ENCODE peak calls at places on chromosomes 4 and X, in four cellular contexts. C, M, J and V are unnamed samples.

GRCh38 chr4:56630876-56631666 is 50.0 kb downstream of the HOPX start:
- DNase-seq in C (no peak), M (no peak), J (no peak), V (no peak)

GRCh38 chrX:10173331-10173900 is 16.6 kb downstream of the CLCN4 start:
- DNase-seq in C (peak), M (no peak), J (peak), V (no peak)

GRCh38 chrX:40130207-40130606 is 32.4 kb upstream of the BCOR start:
- DNase-seq in C (no peak), M (no peak), J (no peak), V (peak)

GRCh38 chr4:16413794-16414555 is 187.7 kb upstream of the TAPT1 start:
- DNase-seq in C (no peak), M (no peak), J (no peak), V (no peak)

GRCh38 chrX:74925210-74926088 is at the start of gene NEXMIF:
- DNase-seq in C (no peak), M (peak), J (no peak), V (peak)

GRCh38 chr4:145482209-145483021 is 762 bp downstream of the SMAD1 start:
- DNase-seq in C (no peak), M (peak), J (no peak), V (peak)

GRCh38 chr4:1047106-1047975 is 35.9 kb downstream of the FGFRL1 start:
- DNase-seq in C (no peak), M (no peak), J (no peak), V (no peak)

GRCh38 chr4:42398448-42399355 is 1.4 kb downstream of the SHISA3 start:
- DNase-seq in C (no peak), M (no peak), J (no peak), V (no peak)

GRCh38 chr4:74413265-74413664 is 31.7 kb upstream of the AREG start:
- DNase-seq in C (no peak), M (no peak), J (no peak), V (no peak)

GRCh38 chr4:74414149-74414809 is 30.7 kb upstream of the AREG start:
- DNase-seq in C (no peak), M (no peak), J (no peak), V (no peak)

GRCh38 chr4:74415602-74416300 is 29.2 kb upstream of the AREG start:
- DNase-seq in C (no peak), M (no peak), J (no peak), V (no peak)

GRCh38 chr4:74420863-74421262 is 24.1 kb upstream of the AREG start:
- DNase-seq in C (no peak), M (no peak), J (no peak), V (no peak)

GRCh38 chr4:74418063-74418670 is 26.8 kb upstream of the AREG start:
- DNase-seq in C (no peak), M (no peak), J (no peak), V (peak)
- TF ChIP-seq CEBPB in C (no peak), M (no peak), J (no peak), V (no peak)

GRCh38 chrX:41137589-41137988 is 52.3 kb downstream of the USP9X start:
- DNase-seq in C (no peak), M (no peak), J (no peak), V (no peak)
- TF ChIP-seq PHF8 in C (no peak), M (no peak), J (no peak), V (no peak)

DNA sequence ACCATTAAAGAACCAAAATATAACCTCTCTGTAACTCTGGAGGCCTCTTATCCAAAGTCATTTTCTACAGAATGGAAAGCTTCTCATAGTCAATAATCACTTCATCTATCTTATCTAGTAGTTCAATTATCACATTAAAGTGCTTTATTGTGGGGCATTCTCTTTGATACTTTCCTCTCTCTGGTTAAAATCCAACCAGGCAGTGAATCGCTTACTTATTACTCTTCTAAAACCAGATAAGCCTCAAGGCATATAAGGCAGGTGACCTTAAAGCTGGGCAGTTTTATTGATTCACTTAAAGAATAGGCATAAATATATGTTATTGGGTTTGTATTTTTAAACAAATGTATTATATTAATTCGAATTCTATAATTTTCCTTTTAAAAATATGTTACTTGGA is 2162.1 kb upstream of the TENM3 start:
- DNase-seq in C (no peak), M (no peak), J (no peak), V (no peak)
- TF ChIP-seq CEBPB in C (no peak), M (no peak), J (no peak), V (no peak)

GRCh38 chrX:103882999-103883398 is 50.9 kb upstream of the RAB9B start:
- DNase-seq in C (no peak), M (no peak), J (no peak), V (no peak)

GRCh38 chrX:103877571-103877970 is 45.5 kb upstream of the RAB9B start:
- DNase-seq in C (no peak), M (no peak), J (no peak), V (no peak)

GRCh38 chrX:103883533-103883932 is 51.5 kb upstream of the RAB9B start:
- DNase-seq in C (no peak), M (no peak), J (no peak), V (no peak)

GRCh38 chrX:103879339-103879738 is 47.3 kb upstream of the RAB9B start:
- DNase-seq in C (no peak), M (no peak), J (no peak), V (no peak)

DNA sequence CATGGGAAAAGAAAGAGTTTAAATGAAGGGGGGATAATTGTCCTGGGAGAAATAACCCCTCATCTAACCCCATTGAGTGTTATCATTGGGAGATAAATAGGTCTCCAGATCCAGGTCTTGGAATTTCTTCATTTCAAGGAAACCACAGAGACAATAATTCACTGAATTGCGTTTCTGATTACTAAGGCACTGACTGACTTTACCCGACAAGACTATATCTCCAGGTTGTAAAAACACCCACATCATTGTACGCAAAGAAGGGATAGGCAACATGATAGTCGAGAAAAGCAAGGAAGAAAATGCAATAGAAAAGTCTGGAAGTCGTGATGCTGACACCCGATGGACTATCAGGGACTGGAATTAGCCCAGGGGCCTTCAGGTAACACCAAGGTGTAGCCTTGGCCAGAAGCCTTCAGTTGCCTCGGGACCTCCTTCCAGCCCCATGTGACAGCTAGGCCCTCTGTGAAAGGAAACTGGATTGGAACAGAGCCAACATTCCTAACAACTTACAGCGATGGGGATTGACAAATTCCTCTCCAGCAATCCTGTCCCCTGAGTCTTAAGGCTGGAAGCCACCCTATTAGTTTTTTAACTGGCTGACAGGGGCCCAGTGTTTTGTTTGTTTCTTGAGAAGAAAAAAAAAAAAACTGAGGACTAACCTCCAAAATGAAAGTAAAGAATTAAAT is 46.6 kb upstream of the RAB9B start:
- DNase-seq in C (no peak), M (peak), J (no peak), V (no peak)
- TF ChIP-seq PHF8 in C (no peak), M (no peak), J (no peak), V (no peak)

GRCh38 chr4:121143126-121143525 is 21.0 kb downstream of the TNIP3 start:
- DNase-seq in C (no peak), M (no peak), J (no peak), V (no peak)

GRCh38 chr4:121138014-121138413 is 26.1 kb downstream of the TNIP3 start:
- DNase-seq in C (no peak), M (no peak), J (no peak), V (no peak)

GRCh38 chr4:121140712-121141111 is 23.4 kb downstream of the TNIP3 start:
- DNase-seq in C (no peak), M (no peak), J (no peak), V (no peak)

GRCh38 chr4:121139533-121140222 is 24.4 kb downstream of the TNIP3 start:
- DNase-seq in C (no peak), M (no peak), J (no peak), V (no peak)

GRCh38 chr4:121138445-121138844 is 25.7 kb downstream of the TNIP3 start:
- DNase-seq in C (no peak), M (no peak), J (no peak), V (no peak)
- TF ChIP-seq CEBPB in C (no peak), M (no peak), J (no peak), V (no peak)

DNA sequence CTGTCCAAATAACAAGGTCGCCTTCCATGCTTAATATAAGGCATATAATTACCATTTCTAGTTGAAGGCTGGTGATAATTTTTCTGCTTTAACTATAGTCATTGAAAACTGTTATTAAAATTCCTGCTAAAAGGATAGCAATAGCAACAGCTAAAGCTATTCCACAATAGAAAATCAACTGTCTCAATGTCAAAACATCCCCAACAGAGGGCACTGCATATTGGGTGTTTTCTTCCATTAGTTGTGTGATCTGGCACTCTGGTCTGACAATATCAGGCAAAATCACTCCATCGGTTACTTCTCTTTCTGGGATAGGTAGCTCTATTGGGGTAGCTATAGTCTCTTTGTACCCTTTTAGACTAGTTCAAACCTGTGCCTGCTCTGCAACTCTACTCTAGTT is 53.5 kb downstream of the TMPRSS11F start:
- DNase-seq in C (no peak), M (no peak), J (no peak), V (no peak)
- TF ChIP-seq PHF8 in C (no peak), M (no peak), J (no peak), V (no peak)

GRCh38 chr4:73620115-73620792 is at the start of gene RASSF6:
- DNase-seq in C (peak), M (no peak), J (peak), V (no peak)
- TF ChIP-seq CEBPB in C (no peak), M (no peak), J (no peak), V (no peak)

GRCh38 chr4:4761128-4761991 is 98.1 kb upstream of the MSX1 start:
- DNase-seq in C (no peak), M (peak), J (peak), V (no peak)
- TF ChIP-seq PHF8 in C (no peak), M (no peak), J (no peak), V (no peak)

DNA sequence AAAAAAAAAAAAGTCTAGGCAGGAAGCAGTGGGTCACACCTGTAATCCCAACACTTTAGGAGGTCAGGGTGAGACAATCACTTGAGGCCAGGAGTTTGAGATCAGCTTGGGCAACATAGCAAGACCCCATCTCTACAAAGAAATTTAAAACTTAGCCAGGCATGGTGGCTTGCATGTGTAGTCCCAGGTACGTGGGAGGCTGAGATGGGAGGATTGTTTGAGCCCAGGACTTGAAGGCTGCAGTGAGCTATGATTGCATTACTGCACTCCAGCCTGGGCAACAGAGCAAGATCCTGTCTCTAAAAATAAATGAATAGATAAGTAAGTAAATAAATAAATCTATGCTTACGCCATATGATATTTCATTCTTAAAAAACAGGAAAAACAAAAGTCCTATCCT is 65.3 kb downstream of the DHRSX start:
- DNase-seq in C (no peak), M (no peak), J (no peak), V (no peak)
- TF ChIP-seq CEBPB in C (no peak), M (no peak), J (no peak), V (no peak)

GRCh38 chrX:66633541-66633940 is 5.3 kb downstream of the EDA2R start:
- DNase-seq in C (no peak), M (no peak), J (no peak), V (no peak)
- TF ChIP-seq PHF8 in C (no peak), M (no peak), J (no peak), V (no peak)